ENCODE peak calls at places on chromosome 2, in six cellular contexts. K is fibroblast of lung; V is GM06990; D is activated CD4-positive, alpha-beta T cell treated with anti-CD3 and anti-CD28 coated beads for 4 hours; J is dorsolateral prefrontal cortex; E is left colon. N is an unnamed sample.

GRCh38 chr2:8086796-8087479 is 594.9 kb upstream of the ID2 start:
- DNase-seq in J (no peak), K (peak; percentile 99), E (no peak), V (no peak), D (no peak), N (peak; percentile 87)

GRCh38 chr2:239579081-239579480 is 178.3 kb upstream of the HDAC4 start:
- DNase-seq in K (no peak), V (no peak), J (no peak), E (no peak), D (no peak), N (no peak)

GRCh38 chr2:223846524-223846923 is 9.1 kb upstream of the AP1S3 start:
- DNase-seq in E (no peak), J (no peak), V (no peak), K (peak; percentile 93), D (no peak), N (no peak)

GRCh38 chr2:109266998-109267854 is 138.2 kb downstream of the SH3RF3 start:
- DNase-seq in V (no peak), D (no peak), K (no peak), E (no peak), J (no peak), N (peak; percentile 56)

GRCh38 chr2:96951125-96951654 is 35.2 kb downstream of the FAM178B start:
- DNase-seq in K (peak; percentile 43), J (peak; percentile 89), V (peak; percentile 53), D (peak; percentile 79), E (peak; percentile 79), N (peak; percentile 66)

GRCh38 chr2:34365937-34366336 is 766.8 kb upstream of the FAM98A start:
- DNase-seq in E (no peak), D (no peak), J (no peak), V (no peak), K (no peak), N (no peak)

GRCh38 chr2:85441859-85442258 is 23.3 kb downstream of the SH2D6 start:
- DNase-seq in D (no peak), V (no peak), E (no peak), J (no peak), K (no peak), N (no peak)

GRCh38 chr2:72431737-72432136 is 284.1 kb upstream of the CYP26B1 start:
- DNase-seq in E (no peak), V (no peak), J (no peak), D (no peak), K (no peak), N (no peak)

GRCh38 chr2:104897515-104898184 is 43.7 kb downstream of the POU3F3 start:
- DNase-seq in D (no peak), K (peak; percentile 89), J (no peak), E (no peak), V (no peak), N (peak; percentile 89)

GRCh38 chr2:41872646-41873045 is 175.2 kb upstream of the PKDCC start:
- DNase-seq in V (no peak), K (peak; percentile 75), J (no peak), E (no peak), D (no peak), N (no peak)

GRCh38 chr2:20421988-20422678 is 24.7 kb upstream of the RHOB start:
- DNase-seq in K (peak; percentile 87), E (peak; percentile 55), J (no peak), V (no peak), D (no peak), N (peak; percentile 98)

GRCh38 chr2:45382744-45383143 is 228.3 kb downstream of the SRBD1 start:
- DNase-seq in V (no peak), D (no peak), J (no peak), E (no peak), K (peak; percentile 43), N (peak; percentile 24)

GRCh38 chr2:44247924-44248323 is 27.4 kb upstream of the SLC3A1 start:
- DNase-seq in E (no peak), K (no peak), J (no peak), D (no peak), V (no peak), N (no peak)

GRCh38 chr2:149908731-149909690 is 321.4 kb upstream of the MMADHC start:
- DNase-seq in J (no peak), K (peak; percentile 56), D (no peak), V (no peak), E (no peak), N (peak; percentile 23)

GRCh38 chr2:127897531-127898187 is 11.9 kb upstream of the AMMECR1L start:
- DNase-seq in D (no peak), V (no peak), E (no peak), J (no peak), K (no peak), N (no peak)

GRCh38 chr2:111054791-111055627 is 65.7 kb upstream of the BCL2L11 start:
- DNase-seq in E (no peak), J (no peak), D (no peak), K (peak; percentile 15), V (peak; percentile 43), N (no peak)

GRCh38 chr2:175111200-175111657 is 56.8 kb downstream of the ATF2 start:
- DNase-seq in J (no peak), V (no peak), D (no peak), E (no peak), K (peak; percentile 39), N (peak; percentile 57)

GRCh38 chr2:26887142-26887541 is 39.2 kb downstream of the DPYSL5 start:
- DNase-seq in V (no peak), D (no peak), E (no peak), K (no peak), J (peak; percentile 48), N (no peak)

GRCh38 chr2:181356526-181356925 is 100.7 kb upstream of the ITGA4 start:
- DNase-seq in V (no peak), J (no peak), D (no peak), K (peak; percentile 41), E (no peak), N (no peak)

GRCh38 chr2:196431957-196432356 is 207.6 kb upstream of the CCDC150 start:
- DNase-seq in E (no peak), V (no peak), D (no peak), K (peak; percentile 15), J (no peak), N (peak; percentile 27)

GRCh38 chr2:111918383-111918806 is 20.0 kb downstream of the MERTK start:
- DNase-seq in J (no peak), D (no peak), E (no peak), V (no peak), K (peak; percentile 82), N (no peak)

GRCh38 chr2:202377308-202377736 is 1.2 kb downstream of the BMPR2 start:
- DNase-seq in K (peak; percentile 45), E (peak; percentile 51), V (peak; percentile 66), D (no peak), J (peak; percentile 65), N (peak; percentile 46)

GRCh38 chr2:101699191-101699938 is 1.9 kb downstream of the MAP4K4 start:
- DNase-seq in D (peak; percentile 41), K (peak; percentile 39), V (no peak), J (no peak), E (no peak), N (peak; percentile 29)

GRCh38 chr2:168993538-168993937 is 37.6 kb downstream of the ABCB11 start:
- DNase-seq in K (no peak), V (no peak), E (no peak), D (no peak), J (no peak), N (no peak)

N was measured in MCF 10A.